ENCODE peak calls at places on chromosomes 12 and 14, in seven cellular contexts. F is Panc1; Z is sigmoid colon; H is GM12865; T is foreskin fibroblast; W is CD4-positive, alpha-beta T cell; Q is cardiac fibroblast. O is an unnamed sample.

GRCh38 chr12:88802307-88802706 is 222.0 kb upstream of the KITLG start:
- DNase-seq in F (no peak), Z (no peak), H (peak), T (no peak), W (no peak), Q (no peak), O (no peak)

GRCh38 chr12:109613611-109614455 is 40.2 kb downstream of the MVK start:
- DNase-seq in F (no peak), Z (no peak), H (no peak), T (no peak), W (no peak), Q (no peak), O (no peak)

GRCh38 chr12:14774944-14775651 is 28.2 kb downstream of the WBP11 start:
- DNase-seq in F (no peak), Z (peak), H (peak), T (peak), W (peak), Q (peak), O (no peak)

GRCh38 chr14:61466249-61466904 is 145.0 kb downstream of the PRKCH start:
- DNase-seq in F (no peak), Z (peak), H (no peak), T (peak), W (no peak), Q (peak), O (peak)

GRCh38 chr14:67166450-67166853 is 22.8 kb upstream of the GARIN2 start:
- DNase-seq in F (peak), Z (no peak), H (peak), T (peak), W (no peak), Q (peak), O (no peak)

GRCh38 chr14:105891631-105892452 is 365.5 kb downstream of the TMEM121 start:
- DNase-seq in F (no peak), Z (peak), H (no peak), T (no peak), W (no peak), Q (no peak), O (no peak)

GRCh38 chr12:98656289-98657101 is 11.4 kb downstream of the APAF1 start:
- DNase-seq in F (no peak), Z (no peak), H (peak), T (no peak), W (no peak), Q (no peak), O (no peak)

GRCh38 chr12:64840949-64841717 is 16.7 kb downstream of the TBC1D30 start:
- DNase-seq in F (no peak), Z (no peak), H (no peak), T (no peak), W (no peak), Q (no peak), O (no peak)

GRCh38 chr14:54730156-54730961 is 163.4 kb downstream of the SAMD4A start:
- DNase-seq in F (no peak), Z (no peak), H (peak), T (peak), W (no peak), Q (peak), O (no peak)

GRCh38 chr14:96502621-96503251 is 554 bp downstream of the PAPOLA start:
- DNase-seq in F (no peak), Z (peak), H (peak), T (no peak), W (no peak), Q (peak), O (no peak)

GRCh38 chr12:106903241-106903950 is 52.3 kb upstream of the TMEM263 start:
- DNase-seq in F (no peak), Z (peak), H (peak), T (peak), W (peak), Q (peak), O (no peak)

GRCh38 chr12:53049582-53050318 is at the start of gene TNS2:
- DNase-seq in F (no peak), Z (peak), H (no peak), T (peak), W (no peak), Q (peak), O (no peak)

GRCh38 chr12:53052419-53053222 is 2.8 kb downstream of the TNS2 start:
- DNase-seq in F (no peak), Z (peak), H (no peak), T (peak), W (no peak), Q (peak), O (no peak)

GRCh38 chr12:53050426-53051057 is 677 bp downstream of the TNS2 start:
- DNase-seq in F (no peak), Z (no peak), H (no peak), T (no peak), W (no peak), Q (no peak), O (no peak)

GRCh38 chr12:53051881-53052412 is 2.1 kb downstream of the TNS2 start:
- DNase-seq in F (no peak), Z (peak), H (no peak), T (no peak), W (no peak), Q (no peak), O (no peak)

GRCh38 chr12:53051058-53051880 is 1.4 kb downstream of the TNS2 start:
- DNase-seq in F (no peak), Z (peak), H (no peak), T (peak), W (no peak), Q (peak), O (no peak)
- TF ChIP-seq CTCF in F (no peak), Z (no peak), H (no peak), T (no peak), W (no peak), Q (peak), O (no peak)

GRCh38 chr12:111519083-111519482 is 80.0 kb downstream of the ATXN2 start:
- DNase-seq in F (no peak), Z (no peak), H (no peak), T (no peak), W (no peak), Q (no peak), O (no peak)

GRCh38 chr12:111519937-111520336 is 79.2 kb downstream of the ATXN2 start:
- DNase-seq in F (no peak), Z (no peak), H (no peak), T (no peak), W (no peak), Q (no peak), O (no peak)

GRCh38 chr12:111523587-111523986 is 75.5 kb downstream of the ATXN2 start:
- DNase-seq in F (no peak), Z (no peak), H (no peak), T (no peak), W (no peak), Q (no peak), O (no peak)
- TF ChIP-seq CTCF in F (no peak), Z (no peak), H (no peak), T (no peak), W (no peak), Q (no peak), O (no peak)

DNA sequence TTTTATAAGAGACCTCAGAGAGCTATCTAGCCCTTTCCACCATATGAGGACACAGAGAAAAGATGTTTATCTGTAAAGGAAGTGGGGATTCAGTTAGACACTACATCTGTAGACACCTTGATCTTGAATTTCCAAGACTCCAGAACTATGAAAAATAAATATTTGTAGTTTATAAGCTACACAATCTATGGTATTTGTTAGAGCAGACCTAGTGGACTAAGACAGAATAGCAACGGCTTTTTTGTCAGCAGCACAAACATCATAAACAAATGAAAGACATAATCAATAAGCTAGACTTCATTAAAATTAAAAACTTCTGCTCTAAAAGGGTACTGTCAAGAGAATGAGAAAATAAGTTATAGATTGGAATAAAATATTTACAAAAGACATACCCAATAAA is 810.1 kb downstream of the FSCB start:
- DNase-seq in F (no peak), Z (no peak), H (no peak), T (no peak), W (no peak), Q (no peak), O (no peak)
- TF ChIP-seq CTCF in F (no peak), Z (no peak), H (no peak), T (no peak), W (no peak), Q (no peak), O (no peak)

GRCh38 chr14:65414961-65415589 is 2.5 kb downstream of the FUT8 start:
- DNase-seq in F (no peak), Z (no peak), H (peak), T (peak), W (no peak), Q (peak), O (no peak)

GRCh38 chr14:65413739-65414045 is 1.2 kb downstream of the FUT8 start:
- DNase-seq in F (no peak), Z (no peak), H (no peak), T (no peak), W (no peak), Q (peak), O (no peak)

GRCh38 chr14:65411656-65412188 is 808 bp upstream of the FUT8 start:
- DNase-seq in F (peak), Z (peak), H (peak), T (peak), W (peak), Q (peak), O (peak)

GRCh38 chr14:65412189-65412846 is at the start of gene FUT8:
- DNase-seq in F (peak), Z (peak), H (peak), T (peak), W (peak), Q (peak), O (peak)

DNA sequence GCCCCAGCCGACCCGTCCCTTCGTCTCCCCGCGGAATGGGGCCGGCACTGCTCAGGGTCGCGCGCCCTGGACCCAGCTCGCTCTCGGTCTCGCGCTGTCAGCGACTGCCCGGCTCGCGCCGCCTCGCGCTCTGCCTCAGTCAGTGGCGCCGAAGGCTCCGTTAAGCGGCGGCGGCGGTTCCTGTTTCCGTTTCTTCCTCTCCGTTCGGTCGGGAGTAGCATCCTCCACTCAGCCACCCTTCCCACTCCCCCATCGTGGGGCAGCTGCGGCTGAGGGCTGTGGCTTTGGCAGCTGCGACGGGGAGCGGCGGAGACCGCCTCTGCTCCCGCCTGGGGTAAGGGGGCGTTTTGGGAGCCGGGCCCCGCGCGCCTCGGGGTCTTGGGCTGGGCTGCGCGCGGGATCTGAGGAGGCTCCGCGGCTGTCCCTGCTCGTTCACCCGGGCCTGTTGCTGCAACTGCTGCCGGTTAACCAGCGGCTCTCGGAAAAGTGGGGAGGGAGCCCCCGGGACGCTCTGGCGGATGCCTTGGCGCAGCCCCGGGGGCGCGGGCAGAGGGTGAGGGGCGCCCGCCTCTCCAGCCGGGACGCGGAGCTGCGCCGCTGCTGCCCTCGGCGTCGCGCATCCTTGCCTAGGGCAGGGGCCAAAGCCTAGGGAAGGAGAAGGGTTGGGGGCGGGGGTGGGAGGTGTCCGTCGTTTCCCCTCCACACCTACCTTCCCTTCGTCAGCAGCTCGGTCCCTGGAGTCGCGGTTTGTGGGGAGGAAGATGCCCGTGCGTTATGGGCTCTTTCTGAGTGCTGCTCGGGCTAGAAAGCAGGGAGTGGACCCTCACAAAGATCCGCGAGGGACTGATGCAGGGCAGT is 580 bp downstream of the FUT8 start:
- DNase-seq in F (no peak), Z (peak), H (peak), T (peak), W (no peak), Q (peak), O (no peak)
- TF ChIP-seq CTCF in F (no peak), Z (no peak), H (peak), T (no peak), W (no peak), Q (no peak), O (peak)

DNA sequence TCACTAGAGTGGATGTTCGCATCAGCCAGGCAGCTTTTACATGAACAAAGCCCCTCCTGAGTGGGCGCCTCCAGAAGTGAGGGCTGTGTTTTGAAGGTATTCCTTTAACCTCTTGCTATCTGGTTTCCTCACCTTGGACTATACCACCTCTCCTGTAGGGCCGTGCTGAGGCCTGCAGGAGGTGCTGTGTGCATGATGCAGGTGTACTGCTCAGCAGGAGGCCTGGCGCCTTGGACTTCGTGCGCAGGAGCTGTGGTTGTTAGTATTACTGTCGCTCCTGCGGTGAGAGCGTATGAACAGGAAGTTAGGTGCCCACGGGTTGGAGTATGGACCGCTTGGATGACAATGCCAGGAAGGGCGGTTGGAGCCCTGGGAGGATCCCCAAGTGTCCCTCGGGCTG is 130.7 kb downstream of the TSPAN9 start:
- DNase-seq in F (no peak), Z (no peak), H (peak), T (no peak), W (no peak), Q (no peak), O (no peak)
- TF ChIP-seq CTCF in F (no peak), Z (no peak), H (peak), T (no peak), W (no peak), Q (peak), O (peak)

DNA sequence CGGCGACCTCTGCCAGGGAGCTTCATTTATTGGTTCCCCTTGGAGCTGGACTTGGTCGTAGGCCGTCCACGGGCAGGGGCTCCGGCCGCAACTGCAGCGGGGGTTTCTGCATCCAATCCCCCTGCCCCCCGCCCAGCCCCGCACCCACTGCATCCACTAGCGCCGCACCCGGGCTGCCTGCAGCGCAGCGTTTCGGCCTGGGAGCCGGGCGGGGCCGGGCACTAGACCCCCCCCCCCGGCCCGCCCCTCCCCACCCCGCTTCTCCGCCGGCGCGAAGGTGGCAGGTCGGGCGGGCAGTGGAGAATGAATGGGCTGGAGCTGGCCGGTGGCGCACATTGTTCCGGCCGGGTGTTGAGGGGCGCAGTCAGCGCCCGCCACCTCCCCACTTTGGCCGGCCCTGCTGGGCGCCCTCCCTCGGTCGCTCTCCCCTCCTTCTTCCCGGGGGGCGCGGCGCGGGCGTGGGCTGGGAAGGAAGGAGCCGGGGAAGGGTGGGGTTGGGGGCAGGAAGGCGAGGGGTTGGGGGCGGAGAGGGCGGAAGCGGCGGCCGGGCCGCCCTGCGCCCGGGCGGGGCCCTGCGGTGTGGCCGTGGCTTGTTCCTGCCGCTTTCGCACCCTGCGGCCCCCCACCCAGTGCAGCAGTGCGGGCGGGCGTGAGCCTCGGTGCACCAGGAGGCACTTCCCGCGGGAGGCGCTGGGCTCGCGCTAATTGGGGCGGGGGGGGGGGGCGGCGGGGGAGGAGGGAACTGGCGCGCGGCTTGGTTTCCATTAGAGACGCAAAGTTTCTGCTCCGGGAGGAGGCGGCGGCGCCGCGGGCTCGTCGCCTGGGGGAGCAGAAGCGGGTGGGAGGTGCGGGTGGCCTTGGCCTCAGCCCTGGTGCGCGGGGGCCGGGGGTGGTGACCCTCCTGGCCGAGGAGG is 829 bp downstream of the CALM1 start:
- DNase-seq in F (no peak), Z (peak), H (peak), T (no peak), W (peak), Q (no peak), O (no peak)
- TF ChIP-seq CTCF in F (peak), Z (no peak), H (no peak), T (no peak), W (no peak), Q (no peak), O (no peak)

GRCh38 chr12:116926283-116927243 is 15.8 kb downstream of the FBXW8 start:
- DNase-seq in F (no peak), Z (no peak), H (no peak), T (no peak), W (no peak), Q (no peak), O (no peak)
- TF ChIP-seq CTCF in F (no peak), Z (no peak), H (no peak), T (no peak), W (no peak), Q (no peak), O (no peak)

GRCh38 chr12:26271889-26272492 is 76.6 kb downstream of the SSPN start:
- DNase-seq in F (no peak), Z (peak), H (peak), T (peak), W (no peak), Q (peak), O (peak)

GRCh38 chr12:26275313-26276257 is 80.2 kb downstream of the SSPN start:
- DNase-seq in F (no peak), Z (no peak), H (no peak), T (peak), W (no peak), Q (peak), O (no peak)

GRCh38 chr12:26276709-26277108 is 81.3 kb downstream of the SSPN start:
- DNase-seq in F (no peak), Z (no peak), H (no peak), T (peak), W (no peak), Q (peak), O (no peak)

GRCh38 chr12:26273811-26274210 is 78.4 kb downstream of the SSPN start:
- DNase-seq in F (no peak), Z (no peak), H (no peak), T (no peak), W (no peak), Q (peak), O (no peak)

GRCh38 chr12:26274441-26275312 is 79.3 kb downstream of the SSPN start:
- DNase-seq in F (peak), Z (peak), H (peak), T (peak), W (no peak), Q (peak), O (peak)
- TF ChIP-seq CTCF in F (no peak), Z (no peak), H (no peak), T (no peak), W (no peak), Q (peak), O (no peak)

GRCh38 chr14:21612324-21612723 is 22.4 kb downstream of the OR10G2 start:
- DNase-seq in F (no peak), Z (no peak), H (peak), T (no peak), W (no peak), Q (peak), O (no peak)
- TF ChIP-seq CTCF in F (no peak), Z (no peak), H (no peak), T (no peak), W (no peak), Q (no peak), O (no peak)

O was measured in keratinocyte.